ENCODE peak calls at places on chromosome 4, in six cellular contexts. K is stimulated activated effector memory CD8-positive, alpha-beta T cell treated with anti-CD3 and anti-CD28 coated beads, Interleukin-12 subunit alpha, Interleukin-12 subunit beta, amount 100 ng/mL, for 72 hours; B is left ventricle myocardium inferior; X is activated naive CD4-positive, alpha-beta T cell treated with anti-CD3 and anti-CD28 coated beads, Interleukin-2, amount 10 ng/mL, durations not matched to agents 7 days and 5 days; Z is NCI-H1694 treated with DMSO at 0.1 percent for 48 hours; S is T-helper 1 cell. E is an unnamed sample.

GRCh38 chr4:13087041-13087440 is 397.1 kb downstream of the RAB28 start:
- DNase-seq in Z (no peak), X (no peak), K (no peak), S (no peak), B (no peak), E (no peak)

GRCh38 chr4:101790521-101791188 is at the start of gene BANK1:
- DNase-seq in K (peak), Z (no peak), B (peak), X (peak), S (peak), E (peak)

GRCh38 chr4:6826781-6827508 is 44.4 kb downstream of the KIAA0232 start:
- DNase-seq in B (no peak), K (no peak), S (no peak), X (no peak), Z (no peak), E (no peak)

GRCh38 chr4:139763668-139764067 is 98.0 kb downstream of the MGST2 start:
- DNase-seq in K (no peak), S (no peak), Z (peak), B (no peak), X (no peak), E (peak)

GRCh38 chr4:80081566-80081965 is 8.5 kb upstream of the ANTXR2 start:
- DNase-seq in K (no peak), S (no peak), B (no peak), Z (no peak), X (no peak), E (no peak)

GRCh38 chr4:8688908-8689445 is 96.4 kb downstream of the CPZ start:
- DNase-seq in K (no peak), S (no peak), X (no peak), B (no peak), Z (no peak), E (no peak)

GRCh38 chr4:20676773-20677172 is 23.5 kb upstream of the PACRGL start:
- DNase-seq in X (no peak), K (no peak), Z (no peak), B (no peak), S (no peak), E (no peak)

GRCh38 chr4:183960912-183961569 is 55.9 kb downstream of the STOX2 start:
- DNase-seq in S (no peak), X (no peak), B (peak), Z (peak), K (no peak), E (peak)

GRCh38 chr4:111506706-111507105 is 638.5 kb upstream of the FAM241A start:
- DNase-seq in B (no peak), K (no peak), X (no peak), Z (no peak), S (no peak), E (no peak)

GRCh38 chr4:97238956-97239698 is 904.1 kb downstream of the STPG2 start:
- DNase-seq in S (no peak), B (no peak), X (no peak), K (no peak), Z (no peak), E (no peak)

E was measured in cerebellar cortex.